ENCODE peak calls at places on chromosome 13, in seven cellular contexts. A is HL-60, X is psoas muscle, N is kidney, D is lower lobe of right lung, G is pancreas, R is tibial nerve. Q is an unnamed sample.

GRCh38 chr13:48334534-48335127 is 31.1 kb downstream of the RB1 start:
- DNase-seq in N (no peak), X (no peak), G (no peak), A (no peak), D (no peak), R (no peak), Q (peak)

GRCh38 chr13:41503386-41503785 is 46.0 kb downstream of the RGCC start:
- DNase-seq in X (no peak), A (no peak), N (no peak), R (no peak), G (no peak), D (no peak), Q (no peak)

GRCh38 chr13:97446448-97446847 is 12.5 kb downstream of the RAP2A start:
- DNase-seq in R (no peak), A (no peak), N (no peak), X (no peak), D (no peak), G (no peak), Q (no peak)

GRCh38 chr13:74052402-74052928 is 81.7 kb downstream of the KLF12 start:
- DNase-seq in X (peak), D (peak), N (no peak), A (no peak), G (no peak), R (no peak), Q (no peak)

GRCh38 chr13:48400820-48401219 is 12.1 kb downstream of the LPAR6 start:
- DNase-seq in X (no peak), A (no peak), R (no peak), D (no peak), N (no peak), G (no peak), Q (no peak)

GRCh38 chr13:48235100-48235813 is 2.3 kb downstream of the ITM2B start:
- DNase-seq in N (no peak), A (no peak), G (no peak), D (peak), X (no peak), R (no peak), Q (peak)

GRCh38 chr13:46179576-46180368 is 2.2 kb downstream of the LCP1 start:
- DNase-seq in A (peak), X (peak), R (no peak), N (no peak), G (no peak), D (peak), Q (no peak)

GRCh38 chr13:78650725-78651083 is 8.3 kb downstream of the OBI1 start:
- DNase-seq in R (no peak), G (no peak), D (no peak), X (no peak), N (no peak), A (no peak), Q (no peak)

GRCh38 chr13:86559915-86560314 is 760.7 kb upstream of the SLITRK6 start:
- DNase-seq in X (no peak), N (no peak), A (no peak), G (no peak), D (no peak), R (no peak), Q (no peak)

DNA sequence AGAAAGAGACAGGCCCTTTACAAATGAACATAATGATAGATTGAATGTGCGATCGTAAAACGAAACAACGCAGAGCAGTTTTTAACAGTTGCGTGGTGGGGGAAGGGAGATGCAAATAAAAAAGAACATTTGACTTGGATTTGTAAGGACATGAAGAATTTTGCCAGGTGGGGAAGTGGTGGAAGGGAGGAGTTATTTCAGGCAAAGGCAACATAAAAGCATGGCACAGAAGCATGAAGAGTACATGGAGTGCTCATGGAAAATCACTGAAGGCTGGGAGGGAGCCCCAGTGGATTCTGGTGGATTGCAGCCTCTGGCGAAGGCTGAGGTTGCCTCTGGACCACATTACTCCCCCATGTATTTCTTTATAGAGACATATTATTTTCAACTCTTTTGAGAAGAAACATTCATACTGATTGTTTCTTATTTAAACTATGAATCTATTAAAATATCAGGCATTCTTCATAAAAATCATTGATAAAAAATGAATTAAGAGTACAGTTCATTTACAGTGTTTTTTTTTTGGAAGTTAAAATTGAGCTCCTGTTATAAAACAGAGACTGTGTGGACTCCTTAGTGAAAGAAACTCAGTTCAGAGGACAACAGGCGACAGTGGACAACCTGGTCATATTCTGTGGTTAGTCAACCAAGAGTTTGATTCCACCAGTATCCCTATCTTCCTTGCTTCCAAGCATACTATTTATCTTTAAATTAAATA is 57.5 kb downstream of the STARD13 start:
- DNase-seq in A (no peak), X (no peak), N (no peak), G (no peak), D (no peak), R (no peak), Q (peak)
- H3K27ac ChIP-seq in A (no peak), X (no peak), N (no peak), G (peak), D (no peak), R (peak), Q (peak)

DNA sequence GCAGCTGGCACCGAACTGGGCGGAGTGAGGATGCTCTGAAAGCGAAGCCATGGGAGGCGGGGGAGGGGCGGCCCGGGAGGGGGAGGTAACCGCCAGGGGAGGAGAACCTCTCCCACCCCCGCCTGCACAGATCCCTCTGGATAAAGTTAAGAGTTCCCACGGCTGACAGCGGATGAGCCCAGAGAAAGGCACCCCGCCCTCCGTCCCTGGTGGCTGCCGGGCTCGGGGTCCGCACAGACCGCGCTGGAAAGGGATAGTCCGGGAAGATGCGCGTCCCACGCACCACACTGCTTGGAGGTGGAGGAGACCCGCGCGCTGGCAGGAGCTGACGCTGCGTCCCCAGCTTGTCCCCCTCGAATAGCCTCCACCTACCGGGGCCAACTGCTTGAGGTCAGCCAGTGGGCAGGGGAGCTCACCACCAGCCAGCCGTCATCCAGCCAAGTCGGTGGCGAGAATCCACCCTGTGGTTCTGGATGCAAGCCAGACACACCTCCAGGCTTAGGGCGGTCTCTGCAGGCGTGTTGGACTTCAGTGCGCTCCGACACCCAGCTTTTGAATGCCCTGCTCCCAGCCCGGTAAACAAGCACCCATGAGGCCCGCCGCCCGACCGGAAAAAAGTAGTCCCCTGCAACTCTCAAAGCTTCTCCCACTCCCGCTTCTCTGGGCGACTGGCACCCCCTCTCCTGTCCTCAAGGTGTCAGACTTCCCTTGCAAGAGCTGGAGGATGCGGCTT is at the start of gene TRPC4:
- DNase-seq in D (peak), N (peak), X (peak), R (no peak), G (peak), A (no peak), Q (peak)
- H3K27ac ChIP-seq in D (peak), N (no peak), X (no peak), R (peak), G (peak), A (no peak), Q (no peak)

DNA sequence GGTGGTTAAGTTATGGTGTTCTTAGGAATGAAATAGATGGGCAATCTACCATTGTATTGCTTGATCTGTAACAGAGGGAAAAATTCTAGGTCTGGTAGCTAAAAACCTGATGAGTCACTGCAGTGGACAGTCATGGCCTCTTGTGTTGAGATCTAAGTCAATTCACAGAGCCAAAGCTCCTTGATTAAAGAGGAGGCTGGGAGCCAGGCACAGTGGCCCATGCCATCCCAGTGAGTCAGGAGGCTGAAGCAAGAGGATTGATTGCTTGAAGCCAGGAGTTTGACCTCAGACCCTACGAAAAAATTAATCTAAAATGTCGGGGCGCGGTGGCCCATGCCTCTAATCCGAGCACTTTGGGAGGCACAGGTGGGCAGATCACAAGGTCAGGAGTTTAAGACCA is 67.1 kb upstream of the KPNA3 start:
- DNase-seq in R (no peak), A (no peak), N (no peak), G (no peak), X (peak), D (no peak), Q (no peak)
- H3K27ac ChIP-seq in R (no peak), A (no peak), N (no peak), G (no peak), X (no peak), D (peak), Q (no peak)

GRCh38 chr13:111283991-111284390 is 36.5 kb upstream of the TEX29 start:
- DNase-seq in D (no peak), R (no peak), X (no peak), N (no peak), A (no peak), G (no peak), Q (no peak)

GRCh38 chr13:111284579-111284978 is 35.9 kb upstream of the TEX29 start:
- DNase-seq in G (no peak), R (no peak), D (no peak), A (no peak), N (no peak), X (no peak), Q (no peak)

GRCh38 chr13:111282425-111282824 is 38.0 kb upstream of the TEX29 start:
- DNase-seq in A (no peak), D (no peak), G (no peak), N (no peak), X (no peak), R (no peak), Q (no peak)

GRCh38 chr13:111282997-111283396 is 37.4 kb upstream of the TEX29 start:
- DNase-seq in N (no peak), R (no peak), G (no peak), D (no peak), X (no peak), A (no peak), Q (no peak)

GRCh38 chr13:111283457-111283856 is 37.0 kb upstream of the TEX29 start:
- DNase-seq in D (no peak), R (no peak), A (no peak), G (no peak), X (no peak), N (no peak), Q (no peak)
- H3K27ac ChIP-seq in D (no peak), R (no peak), A (no peak), G (no peak), X (peak), N (no peak), Q (no peak)

GRCh38 chr13:79671420-79671819 is 190.5 kb downstream of the NDFIP2 start:
- DNase-seq in R (no peak), X (no peak), A (no peak), G (no peak), D (no peak), N (no peak), Q (no peak)

GRCh38 chr13:79674765-79675515 is 194.0 kb downstream of the NDFIP2 start:
- DNase-seq in G (no peak), X (no peak), N (no peak), A (no peak), R (no peak), D (no peak), Q (no peak)

GRCh38 chr13:79675931-79676658 is 195.1 kb downstream of the NDFIP2 start:
- DNase-seq in X (no peak), D (no peak), R (no peak), A (no peak), G (no peak), N (no peak), Q (no peak)

GRCh38 chr13:79673993-79674377 is 193.0 kb downstream of the NDFIP2 start:
- DNase-seq in A (no peak), G (no peak), N (no peak), D (no peak), R (no peak), X (no peak), Q (no peak)

DNA sequence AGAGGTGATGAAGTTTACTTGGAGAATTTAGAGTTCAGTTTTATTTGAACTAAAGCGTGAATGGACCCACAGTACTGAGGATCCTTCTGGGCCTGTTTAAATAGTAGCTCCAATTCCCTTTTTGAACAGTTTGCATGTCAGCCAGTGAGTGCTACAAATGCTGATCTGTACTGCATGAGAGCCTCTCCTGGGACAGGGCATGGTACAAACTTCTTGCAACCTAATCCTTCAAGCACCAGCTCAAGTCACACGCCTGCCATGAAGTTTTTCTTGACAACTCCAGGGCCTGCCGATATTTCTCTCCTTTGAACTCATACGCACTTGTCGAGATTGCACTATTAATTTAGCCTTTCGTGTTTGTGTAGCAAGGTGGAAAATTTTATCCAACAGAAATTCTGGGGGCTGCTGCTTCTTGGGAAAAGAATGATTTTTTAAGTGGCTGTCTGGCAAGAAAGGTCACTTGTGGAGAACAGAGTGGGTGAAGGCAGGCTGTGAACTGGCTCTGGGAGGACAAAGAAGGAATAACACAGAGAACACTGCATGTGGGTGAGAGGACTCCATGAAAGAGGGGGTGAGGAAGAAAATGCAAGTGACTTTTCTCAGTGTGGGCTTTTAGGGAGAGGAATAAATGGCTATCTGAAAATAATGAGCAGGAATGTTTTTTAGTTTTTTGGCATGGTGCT is 192.5 kb downstream of the NDFIP2 start:
- DNase-seq in N (no peak), D (no peak), G (no peak), X (no peak), R (no peak), A (no peak), Q (no peak)
- H3K27ac ChIP-seq in N (no peak), D (no peak), G (no peak), X (peak), R (peak), A (no peak), Q (no peak)

GRCh38 chr13:44397766-44398223 is 24.2 kb downstream of the SERP2 start:
- DNase-seq in X (no peak), D (no peak), N (no peak), A (no peak), G (no peak), R (no peak), Q (peak)

GRCh38 chr13:44398606-44399005 is 25.0 kb downstream of the SERP2 start:
- DNase-seq in G (no peak), N (no peak), D (no peak), X (no peak), A (no peak), R (no peak), Q (no peak)

GRCh38 chr13:44396295-44396962 is 22.8 kb downstream of the SERP2 start:
- DNase-seq in N (peak), A (no peak), X (no peak), G (no peak), R (no peak), D (no peak), Q (no peak)

GRCh38 chr13:44399045-44399444 is 25.4 kb downstream of the SERP2 start:
- DNase-seq in R (no peak), N (no peak), A (no peak), G (no peak), D (no peak), X (no peak), Q (no peak)

DNA sequence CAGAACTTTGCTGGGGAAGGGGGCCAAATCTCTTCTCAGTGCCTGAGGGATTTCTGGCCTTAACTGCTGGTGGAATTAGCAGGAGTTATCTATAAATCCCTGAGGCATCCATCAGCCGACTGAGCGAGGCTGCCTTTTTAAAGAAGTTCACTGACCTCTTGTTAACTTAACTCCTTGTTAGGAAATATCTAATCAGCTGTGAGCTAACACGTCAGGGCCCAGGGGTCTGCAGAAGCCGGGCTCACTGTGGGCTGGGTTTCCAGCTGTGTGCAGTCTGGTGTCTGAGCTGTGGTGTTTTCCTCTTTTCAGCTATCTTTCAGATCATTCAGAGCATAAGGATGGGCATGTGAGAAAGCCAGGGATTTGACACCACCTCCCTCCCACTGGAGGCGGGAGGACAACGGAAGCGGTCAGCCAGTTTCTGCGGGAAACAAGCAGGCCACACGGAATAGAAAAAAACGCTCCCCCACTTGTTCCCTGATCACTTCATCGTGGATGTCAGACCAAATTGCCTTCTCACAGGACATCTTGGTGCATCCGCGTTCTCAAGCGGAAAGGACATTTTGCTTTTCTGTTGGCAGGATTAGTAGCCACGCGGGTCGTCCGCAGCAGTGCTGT is 23.4 kb downstream of the SERP2 start:
- DNase-seq in X (no peak), D (peak), G (no peak), N (peak), R (no peak), A (no peak), Q (peak)
- H3K27ac ChIP-seq in X (no peak), D (peak), G (no peak), N (no peak), R (peak), A (no peak), Q (no peak)

DNA sequence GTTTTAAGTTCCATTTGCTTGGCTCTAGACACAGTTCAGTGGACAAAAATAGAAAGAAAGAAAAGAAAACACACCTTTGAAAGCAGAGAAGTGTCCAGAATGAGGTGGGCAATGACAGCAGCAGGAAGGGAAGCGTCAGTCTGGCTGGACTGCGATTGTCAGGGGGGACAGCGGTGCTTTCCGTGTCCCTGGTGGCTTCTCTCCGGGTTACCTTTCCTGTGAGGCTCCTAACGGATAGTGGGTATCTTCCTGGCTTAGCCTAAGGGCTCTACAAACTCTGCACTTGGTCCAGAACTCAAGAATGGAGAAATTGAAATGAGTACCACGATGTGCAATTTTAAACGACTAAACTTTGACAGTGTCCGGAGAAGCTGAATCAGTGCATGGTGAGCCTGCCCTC is 91.8 kb downstream of the TEX29 start:
- DNase-seq in X (no peak), A (no peak), N (peak), R (no peak), G (no peak), D (no peak), Q (no peak)
- H3K27ac ChIP-seq in X (no peak), A (no peak), N (no peak), R (no peak), G (no peak), D (no peak), Q (no peak)

DNA sequence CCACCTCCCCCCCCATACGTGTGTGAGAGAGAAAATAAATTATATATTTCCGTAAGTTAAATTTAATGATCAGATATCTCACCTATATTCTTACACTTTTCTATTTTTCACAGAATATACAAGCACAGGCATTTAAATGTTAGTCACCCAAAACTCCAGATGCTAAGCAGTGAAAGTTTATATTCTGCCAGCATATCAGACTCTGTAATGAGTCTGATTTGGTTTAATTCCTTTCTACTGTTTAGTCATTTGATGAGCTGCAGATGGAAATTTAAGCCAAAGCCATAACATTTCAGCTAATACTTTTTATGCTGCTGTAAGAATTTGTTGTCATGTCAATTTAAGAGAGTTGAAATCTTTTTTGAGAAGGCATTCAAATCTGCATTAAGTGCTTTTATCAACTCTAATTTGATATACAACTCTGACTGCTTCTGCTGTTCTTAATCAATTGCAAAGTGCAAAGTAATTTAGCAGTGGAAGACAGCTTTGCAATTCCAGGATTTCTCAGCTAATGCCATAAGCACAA is 8.0 kb downstream of the FRY start:
- DNase-seq in X (no peak), A (no peak), D (no peak), R (no peak), G (no peak), N (no peak), Q (no peak)
- H3K27ac ChIP-seq in X (no peak), A (peak), D (no peak), R (no peak), G (peak), N (no peak), Q (no peak)

GRCh38 chr13:34201050-34201913 is 383.3 kb downstream of the RFC3 start:
- DNase-seq in R (no peak), A (no peak), X (no peak), N (no peak), D (no peak), G (no peak), Q (no peak)
- H3K27ac ChIP-seq in R (no peak), A (no peak), X (no peak), N (no peak), D (peak), G (no peak), Q (no peak)

Q was measured in SJCRH30.